ENCODE peak calls at places on chromosomes 11 and 22, in six cellular contexts. M, C, I, D, O and S are unnamed samples.

GRCh38 chr22:19991645-19992451 is 24.8 kb downstream of the ARVCF start:
- DNase-seq in M (no peak), C (peak), I (no peak), D (no peak), O (no peak), S (peak)

GRCh38 chr11:112300094-112300786 is 39.6 kb upstream of the PLET1 start:
- DNase-seq in M (no peak), C (no peak), I (no peak), D (no peak), O (no peak), S (no peak)

GRCh38 chr11:56841210-56841810 is 92.8 kb upstream of the OR9G4 start:
- DNase-seq in M (peak), C (peak), I (peak), D (peak), O (peak), S (peak)

GRCh38 chr11:3041699-3042098 is 15.5 kb downstream of the CARS1 start:
- DNase-seq in M (no peak), C (no peak), I (no peak), D (no peak), O (no peak), S (no peak)

GRCh38 chr11:85863855-85864254 is 8.7 kb downstream of the CCDC83 start:
- DNase-seq in M (no peak), C (no peak), I (no peak), D (no peak), O (no peak), S (no peak)

GRCh38 chr22:33142282-33142681 is 84.1 kb upstream of the SYN3 start:
- DNase-seq in M (no peak), C (no peak), I (no peak), D (no peak), O (no peak), S (no peak)

GRCh38 chr11:15893080-15893492 is 463.3 kb downstream of the SOX6 start:
- DNase-seq in M (no peak), C (peak), I (peak), D (no peak), O (no peak), S (peak)

GRCh38 chr11:110087820-110088534 is 5.2 kb upstream of the ZC3H12C start:
- DNase-seq in M (no peak), C (no peak), I (no peak), D (no peak), O (no peak), S (no peak)

GRCh38 chr11:44088377-44088776 is 7.1 kb upstream of the EXT2 start:
- DNase-seq in M (no peak), C (no peak), I (no peak), D (no peak), O (no peak), S (no peak)

GRCh38 chr11:132026746-132027145 is 656.3 kb downstream of the NTM start:
- DNase-seq in M (no peak), C (no peak), I (no peak), D (no peak), O (no peak), S (no peak)

GRCh38 chr22:40224702-40225101 is 47.0 kb downstream of the TNRC6B start:
- DNase-seq in M (no peak), C (no peak), I (no peak), D (no peak), O (no peak), S (no peak)

GRCh38 chr11:76209956-76210885 is 3.9 kb upstream of the WNT11 start:
- DNase-seq in M (no peak), C (no peak), I (peak), D (no peak), O (peak), S (peak)

GRCh38 chr11:133742388-133742787 is 102.9 kb downstream of the SPATA19 start:
- DNase-seq in M (no peak), C (no peak), I (no peak), D (no peak), O (no peak), S (no peak)

DNA sequence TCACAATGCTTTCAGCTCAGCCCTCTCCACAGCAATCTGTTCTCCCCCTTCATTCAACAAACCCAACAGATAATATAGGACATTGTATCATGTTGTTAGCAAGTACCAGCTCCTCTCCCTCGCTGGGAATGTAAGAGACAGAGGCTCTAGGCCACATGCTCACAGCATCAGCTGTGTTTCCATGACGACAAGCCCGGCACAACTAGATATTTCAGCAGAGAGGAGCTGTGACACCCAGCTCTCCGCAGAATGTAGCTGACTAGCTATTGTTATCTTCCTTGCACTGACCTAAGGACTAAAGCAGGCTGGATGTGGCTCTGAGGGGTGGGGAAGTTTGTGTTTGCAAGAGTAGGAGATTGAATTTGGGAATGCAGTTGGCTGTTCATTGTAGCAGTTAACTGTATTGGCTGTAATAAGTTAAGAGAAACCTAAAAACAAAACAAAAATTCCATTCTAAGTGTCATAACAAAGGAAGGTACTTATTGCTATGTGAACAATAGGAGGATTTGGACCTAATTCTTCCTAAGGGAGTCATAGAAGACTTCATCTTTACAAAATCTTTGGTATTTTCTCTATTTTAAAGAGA is 28.0 kb upstream of the RRAS2 start:
- DNase-seq in M (no peak), C (peak), I (peak), D (no peak), O (peak), S (no peak)
- TF ChIP-seq JUND in M (no peak), C (no peak), I (no peak), D (no peak), O (no peak), S (no peak)

GRCh38 chr11:14813506-14813905 is 78.5 kb downstream of the CYP2R1 start:
- DNase-seq in M (no peak), C (no peak), I (no peak), D (no peak), O (no peak), S (no peak)
- TF ChIP-seq JUND in M (no peak), C (no peak), I (no peak), D (no peak), O (no peak), S (no peak)

GRCh38 chr11:7347611-7348431 is 96.1 kb downstream of the SYT9 start:
- DNase-seq in M (no peak), C (no peak), I (no peak), D (no peak), O (no peak), S (no peak)
- TF ChIP-seq JUND in M (no peak), C (no peak), I (no peak), D (no peak), O (no peak), S (no peak)

DNA sequence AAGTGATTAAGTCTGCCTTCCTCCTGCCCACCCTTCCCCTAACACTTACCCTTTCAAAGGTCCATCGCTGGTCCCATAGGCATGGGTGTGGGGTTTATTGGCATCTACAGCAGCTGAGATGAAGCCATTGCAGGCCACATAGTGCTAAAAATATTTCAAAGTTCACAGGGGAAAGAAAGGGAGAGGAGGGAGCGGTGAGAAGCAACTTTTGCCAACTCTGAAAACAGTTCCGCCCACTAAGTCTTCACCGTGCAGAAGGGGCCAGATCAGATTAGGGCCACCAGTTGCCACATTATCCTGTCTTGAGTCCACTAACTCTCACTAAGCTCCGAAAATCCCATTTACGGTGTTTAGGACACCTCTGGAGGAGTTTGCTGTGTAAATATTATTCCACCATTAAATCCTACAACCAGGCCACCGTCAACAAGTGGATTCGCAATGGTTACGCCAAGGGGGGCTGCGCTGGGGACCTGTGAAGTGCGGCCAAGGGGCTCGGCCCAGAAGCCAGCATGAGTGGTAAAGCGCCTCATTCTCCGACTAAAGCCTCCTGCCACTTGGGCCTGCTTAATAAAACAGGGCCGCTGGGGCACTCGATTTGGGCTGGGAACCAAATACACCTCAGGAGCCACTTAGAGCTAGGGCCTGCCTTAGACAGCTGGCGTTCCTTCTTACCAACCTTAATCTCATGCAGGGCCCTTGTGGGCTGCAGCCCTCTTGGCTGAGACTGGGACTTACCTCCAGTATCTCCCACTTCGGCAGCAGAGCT is 534.9 kb downstream of the MIAT start:
- DNase-seq in M (no peak), C (no peak), I (no peak), D (no peak), O (no peak), S (no peak)
- TF ChIP-seq JUND in M (no peak), C (no peak), I (no peak), D (no peak), O (no peak), S (no peak)